ENCODE peak calls at places on chromosomes 2 and 18, in four cellular contexts. One of them, this sample, is unnamed. For H3K27me3, the result is how much of the 10 kb centered on the place peaks cover.

GRCh38 chr18:35345460-35345921 is 1.3 kb upstream of the ZNF24 start:
- DNase-seq in CD8-positive, alpha-beta T cell: no peak
- DNase-seq in GM23338: peak
- DNase-seq in tibial nerve: no peak
- DNase-seq in this sample: no peak

GRCh38 chr2:161044095-161044874 is 115.9 kb upstream of the TANK start:
- DNase-seq in CD8-positive, alpha-beta T cell: no peak
- DNase-seq in GM23338: no peak
- DNase-seq in tibial nerve: peak
- DNase-seq in this sample: no peak

GRCh38 chr18:43588838-43589237 is 311.5 kb upstream of the SYT4 start:
- DNase-seq in CD8-positive, alpha-beta T cell: no peak
- DNase-seq in GM23338: no peak
- DNase-seq in tibial nerve: no peak
- DNase-seq in this sample: no peak

GRCh38 chr2:82260521-82260920 is 1956.0 kb upstream of the LRRTM1 start:
- DNase-seq in CD8-positive, alpha-beta T cell: no peak
- DNase-seq in GM23338: no peak
- DNase-seq in tibial nerve: no peak
- DNase-seq in this sample: no peak

GRCh38 chr2:1515986-1516797 is 102.9 kb downstream of the TPO start:
- DNase-seq in CD8-positive, alpha-beta T cell: no peak
- DNase-seq in GM23338: no peak
- DNase-seq in tibial nerve: no peak
- DNase-seq in this sample: no peak

GRCh38 chr18:74412106-74412880 is 44.8 kb downstream of the DIPK1C start:
- DNase-seq in CD8-positive, alpha-beta T cell: no peak
- DNase-seq in GM23338: peak
- DNase-seq in tibial nerve: no peak
- DNase-seq in this sample: no peak

GRCh38 chr2:200172521-200172920 is 134.0 kb upstream of the SPATS2L start:
- DNase-seq in CD8-positive, alpha-beta T cell: no peak
- DNase-seq in GM23338: no peak
- DNase-seq in tibial nerve: no peak
- DNase-seq in this sample: no peak

GRCh38 chr2:28649481-28650260 is 102.0 kb upstream of the PPP1CB start:
- DNase-seq in CD8-positive, alpha-beta T cell: no peak
- DNase-seq in GM23338: no peak
- DNase-seq in tibial nerve: no peak
- DNase-seq in this sample: peak

GRCh38 chr2:75719616-75720015 is 8.9 kb upstream of the GCFC2 start:
- DNase-seq in CD8-positive, alpha-beta T cell: no peak
- DNase-seq in GM23338: no peak
- DNase-seq in tibial nerve: no peak
- DNase-seq in this sample: no peak

GRCh38 chr2:120435671-120436459 is 89.9 kb downstream of the INHBB start:
- DNase-seq in CD8-positive, alpha-beta T cell: no peak
- DNase-seq in GM23338: no peak
- DNase-seq in tibial nerve: no peak
- DNase-seq in this sample: no peak

GRCh38 chr2:120437604-120438000 is 91.7 kb downstream of the INHBB start:
- DNase-seq in CD8-positive, alpha-beta T cell: no peak
- DNase-seq in GM23338: no peak
- DNase-seq in tibial nerve: no peak
- DNase-seq in this sample: no peak

GRCh38 chr2:120436885-120437603 is 91.1 kb downstream of the INHBB start:
- DNase-seq in CD8-positive, alpha-beta T cell: no peak
- DNase-seq in GM23338: peak
- DNase-seq in tibial nerve: no peak
- DNase-seq in this sample: no peak

GRCh38 chr2:120434909-120435308 is 89.0 kb downstream of the INHBB start:
- DNase-seq in CD8-positive, alpha-beta T cell: no peak
- DNase-seq in GM23338: peak
- DNase-seq in tibial nerve: no peak
- DNase-seq in this sample: no peak

GRCh38 chr2:120436460-120436739 is 90.5 kb downstream of the INHBB start:
- DNase-seq in CD8-positive, alpha-beta T cell: no peak
- DNase-seq in GM23338: no peak
- DNase-seq in tibial nerve: no peak
- DNase-seq in this sample: no peak
- H3K27me3 ChIP-seq in CD8-positive, alpha-beta T cell: under half
- H3K27me3 ChIP-seq in GM23338: under half
- H3K27me3 ChIP-seq in tibial nerve: under half
- H3K27me3 ChIP-seq in this sample: under half

GRCh38 chr2:64865831-64866146 is 123.4 kb upstream of the SLC1A4 start:
- DNase-seq in CD8-positive, alpha-beta T cell: no peak
- DNase-seq in GM23338: peak
- DNase-seq in tibial nerve: no peak
- DNase-seq in this sample: no peak

GRCh38 chr2:64867253-64867996 is 121.8 kb upstream of the SLC1A4 start:
- DNase-seq in CD8-positive, alpha-beta T cell: no peak
- DNase-seq in GM23338: no peak
- DNase-seq in tibial nerve: no peak
- DNase-seq in this sample: no peak

GRCh38 chr2:64866797-64867196 is 122.4 kb upstream of the SLC1A4 start:
- DNase-seq in CD8-positive, alpha-beta T cell: no peak
- DNase-seq in GM23338: no peak
- DNase-seq in tibial nerve: peak
- DNase-seq in this sample: no peak

GRCh38 chr2:64863097-64863820 is 125.9 kb upstream of the SLC1A4 start:
- DNase-seq in CD8-positive, alpha-beta T cell: no peak
- DNase-seq in GM23338: no peak
- DNase-seq in tibial nerve: no peak
- DNase-seq in this sample: no peak

DNA sequence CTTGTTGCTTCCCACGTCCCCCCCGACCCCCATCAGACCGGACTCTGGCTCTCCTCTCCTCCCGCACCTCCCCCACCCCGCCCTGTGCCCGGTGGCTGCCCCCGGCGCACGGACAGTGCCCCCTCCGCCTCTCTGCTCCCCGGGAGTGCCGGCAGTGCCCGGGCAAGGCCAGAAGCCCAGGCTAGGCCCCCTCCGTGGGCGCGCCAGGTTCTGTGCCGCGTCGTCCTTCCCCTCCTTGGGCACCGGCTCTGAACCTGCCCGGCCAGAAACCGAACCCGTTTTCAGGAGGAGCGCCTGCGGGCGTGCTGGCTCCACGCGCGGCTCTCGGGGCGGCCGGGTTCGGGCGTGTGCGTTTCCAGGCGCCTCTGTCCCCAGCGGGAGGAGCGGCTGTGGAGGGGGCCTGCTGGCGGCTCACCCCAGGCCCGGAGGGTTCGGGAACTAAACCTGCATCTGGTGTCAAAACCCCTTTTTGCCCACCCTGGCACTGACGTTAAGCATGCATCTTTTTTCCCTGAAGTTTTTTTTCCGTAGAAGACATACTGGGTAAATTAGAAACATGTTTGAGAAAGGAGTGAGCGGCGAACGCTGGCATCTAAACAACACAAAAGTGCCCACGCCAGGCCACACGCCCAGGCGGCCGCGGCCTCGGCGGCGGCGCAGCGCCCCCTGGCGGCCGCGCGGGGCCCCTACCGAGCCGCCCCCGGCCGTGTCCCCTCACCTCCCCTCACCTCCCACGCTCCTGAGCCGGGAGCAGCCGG is 123.9 kb upstream of the SLC1A4 start:
- DNase-seq in CD8-positive, alpha-beta T cell: peak
- DNase-seq in GM23338: peak
- DNase-seq in tibial nerve: no peak
- DNase-seq in this sample: peak
- H3K27me3 ChIP-seq in CD8-positive, alpha-beta T cell: under half
- H3K27me3 ChIP-seq in GM23338: half or more
- H3K27me3 ChIP-seq in tibial nerve: under half
- H3K27me3 ChIP-seq in this sample: under half

GRCh38 chr2:218870984-218871344 is 9.7 kb upstream of the WNT10A start:
- DNase-seq in CD8-positive, alpha-beta T cell: no peak
- DNase-seq in GM23338: no peak
- DNase-seq in tibial nerve: no peak
- DNase-seq in this sample: no peak
- H3K27me3 ChIP-seq in CD8-positive, alpha-beta T cell: under half
- H3K27me3 ChIP-seq in GM23338: half or more
- H3K27me3 ChIP-seq in tibial nerve: under half
- H3K27me3 ChIP-seq in this sample: under half

GRCh38 chr2:172097557-172098131 is 5.1 kb downstream of the DLX2 start:
- DNase-seq in CD8-positive, alpha-beta T cell: no peak
- DNase-seq in GM23338: peak
- DNase-seq in tibial nerve: no peak
- DNase-seq in this sample: no peak
- H3K27me3 ChIP-seq in CD8-positive, alpha-beta T cell: half or more
- H3K27me3 ChIP-seq in GM23338: half or more
- H3K27me3 ChIP-seq in tibial nerve: under half
- H3K27me3 ChIP-seq in this sample: under half

GRCh38 chr2:222809582-222809981 is 51.3 kb upstream of the ACSL3 start:
- DNase-seq in CD8-positive, alpha-beta T cell: no peak
- DNase-seq in GM23338: no peak
- DNase-seq in tibial nerve: no peak
- DNase-seq in this sample: no peak
- H3K27me3 ChIP-seq in CD8-positive, alpha-beta T cell: under half
- H3K27me3 ChIP-seq in GM23338: under half
- H3K27me3 ChIP-seq in tibial nerve: under half
- H3K27me3 ChIP-seq in this sample: under half

DNA sequence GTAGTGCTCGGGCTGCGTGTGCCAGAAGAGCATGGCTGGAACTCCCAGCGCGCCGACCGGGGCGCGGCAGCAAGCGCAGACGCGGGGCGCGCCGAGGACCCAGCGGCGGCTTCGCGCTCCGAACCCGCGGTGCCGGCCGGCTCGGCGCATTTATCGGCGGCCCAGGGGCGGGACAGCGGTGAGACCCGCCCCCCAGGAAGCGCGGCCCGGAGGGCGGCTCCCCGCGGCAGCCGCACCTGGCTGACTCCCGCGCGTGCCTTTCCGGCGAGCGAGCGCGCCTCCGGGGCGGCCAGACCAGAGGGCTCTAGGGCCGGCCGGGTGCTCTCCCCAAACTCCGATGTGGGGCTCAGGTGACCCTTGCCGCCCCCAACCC is at the start of gene TFCP2L1:
- DNase-seq in CD8-positive, alpha-beta T cell: no peak
- DNase-seq in GM23338: peak
- DNase-seq in tibial nerve: no peak
- DNase-seq in this sample: peak
- H3K27me3 ChIP-seq in CD8-positive, alpha-beta T cell: under half
- H3K27me3 ChIP-seq in GM23338: under half
- H3K27me3 ChIP-seq in tibial nerve: under half
- H3K27me3 ChIP-seq in this sample: under half

DNA sequence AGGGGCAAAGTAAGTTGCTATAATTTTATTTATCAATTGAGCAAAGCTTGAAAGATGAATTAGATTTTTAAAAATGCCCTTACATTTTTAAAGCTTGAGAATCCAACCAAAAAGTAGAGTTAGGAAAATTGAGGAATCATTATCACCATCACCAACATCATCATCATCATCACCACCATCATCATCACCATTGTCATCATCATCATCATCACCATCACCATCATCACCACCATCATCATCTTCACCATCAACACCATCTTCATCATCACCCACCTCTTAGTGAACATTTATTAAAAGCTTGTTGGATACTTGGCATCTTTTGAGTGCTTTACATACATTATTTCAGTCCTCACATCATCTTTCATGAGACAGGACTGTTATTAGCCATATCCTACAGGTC is 504.4 kb upstream of the TNP1 start:
- DNase-seq in CD8-positive, alpha-beta T cell: no peak
- DNase-seq in GM23338: no peak
- DNase-seq in tibial nerve: no peak
- DNase-seq in this sample: no peak
- H3K27me3 ChIP-seq in CD8-positive, alpha-beta T cell: under half
- H3K27me3 ChIP-seq in GM23338: under half
- H3K27me3 ChIP-seq in tibial nerve: under half
- H3K27me3 ChIP-seq in this sample: under half

DNA sequence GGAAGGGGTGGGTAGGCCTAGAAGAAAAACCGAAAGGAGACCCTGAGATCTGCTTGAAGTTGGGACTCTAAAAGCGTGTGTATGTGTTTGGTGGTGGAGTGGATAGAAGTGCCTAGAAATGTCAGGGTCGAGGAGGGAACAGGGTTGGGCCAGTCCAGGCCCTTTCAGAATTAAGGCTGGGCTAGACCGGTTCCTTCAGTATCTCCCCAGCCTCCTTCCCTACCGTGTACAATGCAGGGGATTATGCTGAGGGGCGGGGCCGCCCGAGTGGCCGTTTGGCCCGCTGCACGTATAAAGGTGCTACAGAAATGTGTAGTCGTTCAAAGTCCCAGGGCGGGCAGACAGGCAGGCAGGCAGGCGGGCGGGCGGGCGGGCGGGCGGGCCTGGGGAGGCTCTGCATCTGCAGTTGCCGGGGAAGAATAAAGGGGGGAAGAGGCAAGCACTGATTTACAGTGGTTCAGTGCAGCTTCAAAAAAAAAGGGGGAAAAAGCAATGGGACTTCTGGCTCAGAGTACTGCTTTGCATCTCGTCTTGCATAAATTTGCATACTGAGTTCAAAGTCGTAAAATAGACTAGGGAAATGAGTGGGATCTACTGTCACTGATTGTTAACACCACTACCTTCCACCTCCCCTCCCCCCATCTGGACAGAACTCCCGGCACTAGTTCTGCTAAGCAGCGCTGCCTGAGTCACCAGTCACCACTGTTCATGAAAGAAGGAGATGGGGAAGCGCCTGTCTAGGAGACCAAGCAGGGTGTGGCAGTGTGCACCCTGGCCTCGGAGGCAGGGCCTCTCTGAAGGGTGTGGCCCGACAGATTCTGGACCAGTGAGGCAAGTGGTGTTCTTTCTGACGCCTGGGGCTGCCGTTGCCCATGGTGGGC is 3.6 kb downstream of the IGFBP2 start:
- DNase-seq in CD8-positive, alpha-beta T cell: no peak
- DNase-seq in GM23338: peak
- DNase-seq in tibial nerve: no peak
- DNase-seq in this sample: no peak
- H3K27me3 ChIP-seq in CD8-positive, alpha-beta T cell: under half
- H3K27me3 ChIP-seq in GM23338: under half
- H3K27me3 ChIP-seq in tibial nerve: under half
- H3K27me3 ChIP-seq in this sample: under half

GRCh38 chr2:64477037-64477436 is 23.1 kb downstream of the LGALSL start:
- DNase-seq in CD8-positive, alpha-beta T cell: no peak
- DNase-seq in GM23338: no peak
- DNase-seq in tibial nerve: no peak
- DNase-seq in this sample: no peak

GRCh38 chr2:64471616-64472015 is 17.7 kb downstream of the LGALSL start:
- DNase-seq in CD8-positive, alpha-beta T cell: no peak
- DNase-seq in GM23338: no peak
- DNase-seq in tibial nerve: no peak
- DNase-seq in this sample: no peak

GRCh38 chr2:64470921-64471320 is 17.0 kb downstream of the LGALSL start:
- DNase-seq in CD8-positive, alpha-beta T cell: no peak
- DNase-seq in GM23338: no peak
- DNase-seq in tibial nerve: no peak
- DNase-seq in this sample: no peak

GRCh38 chr2:64478036-64478435 is 24.1 kb downstream of the LGALSL start:
- DNase-seq in CD8-positive, alpha-beta T cell: no peak
- DNase-seq in GM23338: no peak
- DNase-seq in tibial nerve: no peak
- DNase-seq in this sample: no peak

DNA sequence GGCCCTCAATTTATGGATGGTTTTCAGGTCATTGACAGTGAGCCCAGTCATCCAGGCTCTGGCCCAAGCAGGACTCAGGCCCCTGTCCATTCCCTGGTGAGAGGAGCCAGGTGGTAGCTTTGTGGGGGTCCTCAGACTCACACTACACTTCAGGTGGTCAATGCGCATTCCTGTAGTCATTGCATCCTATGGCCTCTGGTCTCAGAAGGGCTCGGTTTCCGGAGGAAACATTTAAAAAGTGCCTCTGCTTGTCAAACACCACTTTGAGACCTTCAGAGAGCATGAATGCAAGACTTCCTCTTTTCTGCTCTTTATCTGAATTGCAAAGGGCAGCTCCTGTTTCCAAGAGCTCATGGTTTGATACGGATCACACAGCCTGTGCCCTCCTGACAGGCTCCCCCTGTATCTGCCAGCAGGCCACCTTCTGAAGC is 20.3 kb downstream of the LGALSL start:
- DNase-seq in CD8-positive, alpha-beta T cell: no peak
- DNase-seq in GM23338: no peak
- DNase-seq in tibial nerve: no peak
- DNase-seq in this sample: peak
- H3K27me3 ChIP-seq in CD8-positive, alpha-beta T cell: under half
- H3K27me3 ChIP-seq in GM23338: under half
- H3K27me3 ChIP-seq in tibial nerve: under half
- H3K27me3 ChIP-seq in this sample: under half

This sample was measured in GM06990.